ENCODE peak calls at places on chromosomes 13 and 19, in five cellular contexts. J is OCI-LY7, P is HCT116, Z is GM23338, G is SK-N-SH. W is an unnamed sample. For H3K9me2, the result is how much of the 10 kb centered on the place peaks cover.

GRCh38 chr13:96090240-96091101 is 564 bp downstream of the HS6ST3 start:
- DNase-seq in P (no peak), J (no peak), Z (peak), G (peak), W (peak)

GRCh38 chr19:49224856-49225255 is 67.3 kb downstream of the TRPM4 start:
- DNase-seq in J (peak), P (peak), G (peak), Z (peak), W (peak)

GRCh38 chr19:50252111-50252886 is 48.9 kb downstream of the MYH14 start:
- DNase-seq in G (peak), J (peak), P (no peak), Z (peak), W (peak)

GRCh38 chr19:30374791-30375650 is 2.8 kb downstream of the ZNF536 start:
- DNase-seq in G (peak), J (no peak), P (no peak), Z (peak), W (peak)

GRCh38 chr13:50226515-50227147 is 211.4 kb downstream of the KCNRG start:
- DNase-seq in G (no peak), P (no peak), J (no peak), Z (no peak), W (no peak)

GRCh38 chr13:40485611-40486517 is 180.6 kb downstream of the FOXO1 start:
- DNase-seq in Z (no peak), P (no peak), G (no peak), J (peak), W (no peak)

GRCh38 chr13:35198821-35199220 is 256.8 kb downstream of the NBEA start:
- DNase-seq in P (no peak), G (no peak), Z (no peak), J (no peak), W (no peak)

GRCh38 chr19:40921005-40921897 is 39.2 kb upstream of the CYP2A7 start:
- DNase-seq in G (no peak), J (no peak), Z (no peak), P (peak), W (peak)

GRCh38 chr13:85313761-85314503 is 485.3 kb downstream of the SLITRK6 start:
- DNase-seq in P (peak), G (peak), Z (no peak), J (no peak), W (no peak)

GRCh38 chr13:23865898-23866297 is 23.3 kb downstream of the MIPEP start:
- DNase-seq in Z (no peak), J (peak), P (no peak), G (no peak), W (no peak)

GRCh38 chr13:89688908-89689307 is 1658.6 kb upstream of the MIR17HG start:
- DNase-seq in G (no peak), Z (no peak), J (no peak), P (no peak), W (no peak)

GRCh38 chr19:35211545-35212230 is 16.9 kb downstream of the FAM187B start:
- DNase-seq in Z (no peak), P (no peak), G (no peak), J (peak), W (no peak)

GRCh38 chr13:113781571-113781970 is 22.5 kb downstream of the TMEM255B start:
- DNase-seq in G (no peak), Z (no peak), J (no peak), P (no peak), W (no peak)

GRCh38 chr13:60661514-60661913 is 264.5 kb downstream of the TDRD3 start:
- DNase-seq in P (no peak), G (no peak), Z (no peak), J (no peak), W (no peak)

GRCh38 chr19:21101511-21102242 is 19.7 kb downstream of the ZNF714 start:
- DNase-seq in G (no peak), Z (no peak), J (no peak), P (no peak), W (peak)

GRCh38 chr13:27440408-27440807 is 10.0 kb downstream of the MTIF3 start:
- DNase-seq in Z (no peak), G (no peak), J (peak), P (no peak), W (no peak)

GRCh38 chr19:47608908-47609879 is at the start of gene BICRA:
- DNase-seq in P (no peak), J (peak), G (peak), Z (peak), W (peak)

GRCh38 chr19:54532528-54532927 is 29.9 kb downstream of the LAIR2 start:
- DNase-seq in G (no peak), Z (no peak), J (peak), P (no peak), W (no peak)

GRCh38 chr13:44930907-44931676 is 58.2 kb downstream of the NUFIP1 start:
- DNase-seq in G (no peak), P (no peak), J (no peak), Z (peak), W (peak)

GRCh38 chr13:84405286-84405685 is 523.0 kb upstream of the SLITRK1 start:
- DNase-seq in J (no peak), Z (no peak), P (no peak), G (no peak), W (no peak)

GRCh38 chr19:18460313-18460712 is 22.4 kb upstream of the ISYNA1 start:
- DNase-seq in Z (no peak), P (no peak), G (no peak), J (no peak), W (peak)
- TF ChIP-seq EZH2phosphoT487 in Z (no peak), P (no peak), G (no peak), J (no peak), W (no peak)

GRCh38 chr19:5563008-5563431 is 4.7 kb downstream of the TINCR start:
- DNase-seq in Z (peak), J (no peak), G (peak), P (no peak), W (no peak)
- H3K9me2 ChIP-seq in Z (under half), J (under half), G (under half), P (under half), W (under half)

GRCh38 chr19:58570770-58571574 is 2.2 kb downstream of the MZF1 start:
- DNase-seq in P (no peak), Z (no peak), J (no peak), G (no peak), W (no peak)
- H3K4me3 ChIP-seq in P (no peak), Z (no peak), J (no peak), G (no peak), W (no peak)

GRCh38 chr13:99067160-99067985 is 89.5 kb upstream of the DOCK9 start:
- DNase-seq in J (no peak), G (no peak), Z (no peak), P (peak), W (peak)
- TF ChIP-seq EZH2phosphoT487 in J (no peak), G (no peak), Z (no peak), P (no peak), W (no peak)

GRCh38 chr19:44746616-44746945 is 1.9 kb upstream of the BCL3 start:
- DNase-seq in P (no peak), J (no peak), G (no peak), Z (no peak), W (no peak)
- H3K9me2 ChIP-seq in P (under half), J (under half), G (under half), Z (under half), W (under half)

DNA sequence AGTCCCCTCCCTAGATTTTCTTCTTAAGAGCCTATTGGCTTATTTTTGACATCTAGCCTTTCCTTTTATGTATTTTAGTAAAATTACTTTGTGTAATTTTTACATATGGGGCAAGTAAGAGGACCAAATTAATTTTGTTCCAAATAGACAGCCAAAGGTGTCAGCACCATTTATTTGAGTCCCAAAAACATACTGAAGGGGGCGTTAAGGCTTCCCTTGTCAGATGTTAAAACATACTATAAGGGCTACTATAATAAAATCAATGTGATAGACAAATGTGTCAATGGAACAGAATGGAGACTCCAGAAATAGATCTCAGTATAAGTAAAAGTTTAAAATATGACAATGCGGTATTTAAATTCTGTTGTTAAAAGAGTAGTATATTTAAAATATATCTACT is 133.6 kb downstream of the MTUS2 start:
- DNase-seq in J (no peak), P (no peak), G (no peak), Z (peak), W (no peak)
- H3K4me3 ChIP-seq in J (no peak), P (no peak), G (no peak), Z (no peak), W (no peak)

GRCh38 chr19:11405846-11406643 is 13.1 kb downstream of the RGL3 start:
- DNase-seq in P (no peak), Z (peak), J (no peak), G (peak), W (no peak)
- TF ChIP-seq EZH2phosphoT487 in P (no peak), Z (no peak), J (no peak), G (no peak), W (no peak)

GRCh38 chr19:1807695-1808394 is 4.2 kb downstream of the ATP8B3 start:
- DNase-seq in G (no peak), P (no peak), Z (no peak), J (no peak), W (no peak)

GRCh38 chr19:1804858-1805257 is 7.2 kb downstream of the ATP8B3 start:
- DNase-seq in G (no peak), Z (no peak), P (no peak), J (no peak), W (no peak)

GRCh38 chr19:1807030-1807694 is 4.9 kb downstream of the ATP8B3 start:
- DNase-seq in P (no peak), Z (no peak), J (no peak), G (no peak), W (no peak)

GRCh38 chr19:1806184-1807029 is 5.7 kb downstream of the ATP8B3 start:
- DNase-seq in J (no peak), G (no peak), Z (no peak), P (no peak), W (no peak)

GRCh38 chr19:1805401-1806183 is 6.5 kb downstream of the ATP8B3 start:
- DNase-seq in Z (no peak), P (no peak), G (no peak), J (no peak), W (no peak)
- H3K9me2 ChIP-seq in Z (under half), P (under half), G (under half), J (under half), W (under half)

GRCh38 chr19:12995596-12996541 is 594 bp downstream of the NFIX start:
- DNase-seq in G (peak), P (no peak), J (no peak), Z (no peak), W (peak)

GRCh38 chr19:12996542-12997094 is 1.3 kb downstream of the NFIX start:
- DNase-seq in Z (peak), J (no peak), P (no peak), G (peak), W (peak)

GRCh38 chr19:13001166-13001501 is 5.9 kb downstream of the NFIX start:
- DNase-seq in Z (no peak), G (no peak), P (no peak), J (no peak), W (no peak)

GRCh38 chr19:12997225-12997966 is 2.1 kb downstream of the NFIX start:
- DNase-seq in P (no peak), Z (no peak), J (no peak), G (no peak), W (peak)

GRCh38 chr19:12997967-12998940 is 3.0 kb downstream of the NFIX start:
- DNase-seq in P (no peak), J (no peak), G (no peak), Z (no peak), W (peak)
- H3K4me3 ChIP-seq in P (no peak), J (no peak), G (no peak), Z (no peak), W (peak)

DNA sequence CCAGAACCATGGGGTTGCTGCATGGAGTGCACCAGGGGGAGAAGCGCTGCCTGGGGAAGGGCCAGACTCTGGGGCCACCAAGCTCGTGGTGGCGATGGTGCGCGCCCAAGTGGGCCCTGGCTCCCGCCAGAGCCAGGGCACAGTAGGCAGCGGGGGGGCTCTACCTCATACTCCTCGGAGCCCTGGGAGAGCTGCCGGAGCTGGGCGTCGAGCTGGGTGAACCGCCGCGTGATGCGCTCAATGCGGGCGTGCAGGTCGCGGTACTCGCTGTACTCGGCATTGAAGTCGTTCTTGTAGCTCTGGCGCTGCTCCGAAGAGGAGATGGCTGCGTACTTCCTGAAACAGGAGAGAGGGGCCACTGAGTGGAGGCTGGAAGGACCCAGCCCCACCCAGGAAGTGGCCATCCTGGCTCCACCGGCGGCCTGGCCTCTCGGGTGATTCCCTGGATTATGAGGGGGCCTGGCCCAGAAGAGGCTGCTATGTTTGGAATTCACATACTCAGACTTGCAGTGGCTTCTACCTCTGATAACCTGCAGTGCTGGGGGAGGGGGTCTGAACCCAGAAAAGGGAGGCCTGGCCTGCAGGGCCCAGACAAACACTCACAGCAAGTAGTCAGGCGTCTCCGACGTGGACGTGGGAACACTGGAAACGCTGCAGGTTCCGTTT is 8.3 kb upstream of the ISYNA1 start:
- DNase-seq in P (no peak), J (no peak), Z (no peak), G (no peak), W (no peak)
- TF ChIP-seq EZH2phosphoT487 in P (no peak), J (no peak), Z (no peak), G (no peak), W (no peak)

W was measured in GM23248.